ENCODE peak calls at places on chromosomes 2 and 18, in nine cellular contexts. T is mucosa of gallbladder; S is RWPE1; Y is amniotic stem cell; M is NCI-H1105 treated with DMSO at 0.1 percent for 48 hours; E is stimulated activated naive CD4-positive, alpha-beta T cell; V is brain microvascular endothelial cell; F is renal cortical epithelial cell; U is stimulated activated CD4-positive, alpha-beta T cell treated with anti-CD3 and anti-CD28 coated beads, Interleukin-15, amount 100 ng/mL, for 1 hour. C is an unnamed sample.

GRCh38 chr18:3447895-3448844 is 1.8 kb upstream of the TGIF1 start:
- DNase-seq in S (peak), E (peak), M (peak), U (peak), Y (peak), V (peak), F (peak), T (peak), C (peak)

GRCh38 chr2:117980783-117981676 is 32.8 kb downstream of the CCDC93 start:
- DNase-seq in E (no peak), S (peak), Y (peak), M (no peak), T (no peak), U (no peak), V (peak), F (peak), C (no peak)

GRCh38 chr18:24023185-24023814 is 8.7 kb downstream of the TTC39C start:
- DNase-seq in S (no peak), V (no peak), Y (no peak), T (no peak), E (no peak), U (no peak), M (no peak), F (no peak), C (no peak)

GRCh38 chr2:101018934-101019333 is 16.8 kb downstream of the RPL31 start:
- DNase-seq in S (no peak), V (no peak), E (no peak), U (no peak), M (no peak), F (no peak), T (no peak), Y (no peak), C (no peak)

GRCh38 chr2:143068094-143068890 is 60.9 kb upstream of the ARHGAP15 start:
- DNase-seq in T (no peak), Y (no peak), S (no peak), M (no peak), U (no peak), V (no peak), F (no peak), E (no peak), C (no peak)

GRCh38 chr2:68721482-68722071 is 13.0 kb upstream of the ARHGAP25 start:
- DNase-seq in Y (no peak), M (no peak), E (peak), V (no peak), U (no peak), T (peak), S (no peak), F (peak), C (no peak)

GRCh38 chr2:112938904-112939303 is 27.9 kb downstream of the IL37 start:
- DNase-seq in M (no peak), Y (no peak), E (no peak), U (no peak), S (peak), T (peak), V (peak), F (peak), C (no peak)

GRCh38 chr2:120546077-120546864 is 189.4 kb upstream of the GLI2 start:
- DNase-seq in E (no peak), M (no peak), T (no peak), Y (peak), V (peak), S (no peak), U (no peak), F (peak), C (no peak)

GRCh38 chr2:72755647-72756423 is 70.0 kb downstream of the EXOC6B start:
- DNase-seq in M (peak), V (no peak), U (no peak), Y (no peak), F (no peak), T (no peak), E (no peak), S (no peak), C (no peak)

GRCh38 chr2:136025057-136025973 is 39.9 kb upstream of the DARS1 start:
- DNase-seq in S (peak), M (peak), E (no peak), V (peak), Y (no peak), U (no peak), T (peak), F (peak), C (peak)

GRCh38 chr2:148675708-148676107 is 31.2 kb downstream of the EPC2 start:
- DNase-seq in M (no peak), E (no peak), F (no peak), S (no peak), V (no peak), U (no peak), T (no peak), Y (no peak), C (no peak)

GRCh38 chr2:63614448-63614968 is 25.7 kb downstream of the MDH1 start:
- DNase-seq in F (peak), U (no peak), E (no peak), V (no peak), M (no peak), Y (no peak), S (peak), T (no peak), C (no peak)

GRCh38 chr2:200862532-200863000 is 1.9 kb downstream of the CLK1 start:
- DNase-seq in Y (peak), F (peak), T (peak), S (no peak), E (peak), V (peak), U (peak), M (peak), C (no peak)

GRCh38 chr18:6994719-6995430 is 122.7 kb downstream of the LAMA1 start:
- DNase-seq in T (no peak), E (no peak), V (no peak), Y (no peak), U (no peak), S (peak), M (no peak), F (peak), C (no peak)

GRCh38 chr2:216830346-216830745 is 29.5 kb downstream of the TNP1 start:
- DNase-seq in E (no peak), M (peak), F (peak), U (no peak), V (no peak), T (no peak), S (no peak), Y (no peak), C (no peak)